ENCODE peak calls at places on chromosomes 2 and 18, in eight cellular contexts. One of them, this sample, is unnamed.

GRCh38 chr2:73984203-73984921 is at the start of gene TET3:
- DNase-seq in mucosa of gallbladder: no peak
- DNase-seq in IMR-90: no peak
- DNase-seq in stimulated activated CD4-positive, alpha-beta T cell treated with anti-CD3 and anti-CD28 coated beads, Interleukin-2, amount 100 ng/mL, for 24 hours: peak; percentile 71
- DNase-seq in D341Med: peak; percentile 86
- DNase-seq in progenitor cell of endocrine pancreas: peak; percentile 49
- DNase-seq in NK-92 treated with Interleukin-12 subunit alpha and Interleukin-12 subunit beta, amount 100 ng/mL, for 24 hours: peak; percentile 51
- DNase-seq in A549: no peak
- DNase-seq in this sample: peak; percentile 19

GRCh38 chr2:240512109-240512485 is 45.7 kb downstream of the ANKMY1 start:
- DNase-seq in stimulated activated CD4-positive, alpha-beta T cell treated with anti-CD3 and anti-CD28 coated beads, Interleukin-2, amount 100 ng/mL, for 24 hours: no peak
- DNase-seq in IMR-90: no peak
- DNase-seq in mucosa of gallbladder: peak; percentile 4
- DNase-seq in A549: no peak
- DNase-seq in progenitor cell of endocrine pancreas: no peak
- DNase-seq in D341Med: no peak
- DNase-seq in NK-92 treated with Interleukin-12 subunit alpha and Interleukin-12 subunit beta, amount 100 ng/mL, for 24 hours: no peak
- DNase-seq in this sample: no peak

GRCh38 chr18:79876497-79876896 is 75.0 kb downstream of the SLC66A2 start:
- DNase-seq in progenitor cell of endocrine pancreas: no peak
- DNase-seq in stimulated activated CD4-positive, alpha-beta T cell treated with anti-CD3 and anti-CD28 coated beads, Interleukin-2, amount 100 ng/mL, for 24 hours: no peak
- DNase-seq in D341Med: no peak
- DNase-seq in A549: no peak
- DNase-seq in IMR-90: no peak
- DNase-seq in NK-92 treated with Interleukin-12 subunit alpha and Interleukin-12 subunit beta, amount 100 ng/mL, for 24 hours: no peak
- DNase-seq in mucosa of gallbladder: no peak
- DNase-seq in this sample: no peak

GRCh38 chr2:119218478-119219064 is 5.1 kb upstream of the STEAP3 start:
- DNase-seq in IMR-90: peak; percentile 74
- DNase-seq in NK-92 treated with Interleukin-12 subunit alpha and Interleukin-12 subunit beta, amount 100 ng/mL, for 24 hours: no peak
- DNase-seq in progenitor cell of endocrine pancreas: no peak
- DNase-seq in D341Med: peak; percentile 51
- DNase-seq in A549: no peak
- DNase-seq in stimulated activated CD4-positive, alpha-beta T cell treated with anti-CD3 and anti-CD28 coated beads, Interleukin-2, amount 100 ng/mL, for 24 hours: no peak
- DNase-seq in mucosa of gallbladder: no peak
- DNase-seq in this sample: no peak

GRCh38 chr2:109172556-109173105 is 43.6 kb downstream of the SH3RF3 start:
- DNase-seq in IMR-90: peak; percentile 44
- DNase-seq in D341Med: no peak
- DNase-seq in A549: no peak
- DNase-seq in progenitor cell of endocrine pancreas: no peak
- DNase-seq in mucosa of gallbladder: no peak
- DNase-seq in NK-92 treated with Interleukin-12 subunit alpha and Interleukin-12 subunit beta, amount 100 ng/mL, for 24 hours: no peak
- DNase-seq in stimulated activated CD4-positive, alpha-beta T cell treated with anti-CD3 and anti-CD28 coated beads, Interleukin-2, amount 100 ng/mL, for 24 hours: no peak
- DNase-seq in this sample: no peak

GRCh38 chr2:48844418-48845155 is 89.1 kb upstream of the LHCGR start:
- DNase-seq in stimulated activated CD4-positive, alpha-beta T cell treated with anti-CD3 and anti-CD28 coated beads, Interleukin-2, amount 100 ng/mL, for 24 hours: no peak
- DNase-seq in D341Med: no peak
- DNase-seq in NK-92 treated with Interleukin-12 subunit alpha and Interleukin-12 subunit beta, amount 100 ng/mL, for 24 hours: no peak
- DNase-seq in progenitor cell of endocrine pancreas: no peak
- DNase-seq in A549: no peak
- DNase-seq in IMR-90: peak; percentile 88
- DNase-seq in mucosa of gallbladder: no peak
- DNase-seq in this sample: no peak

GRCh38 chr18:58417752-58418151 is 211.1 kb downstream of the ALPK2 start:
- DNase-seq in IMR-90: peak; percentile 59
- DNase-seq in stimulated activated CD4-positive, alpha-beta T cell treated with anti-CD3 and anti-CD28 coated beads, Interleukin-2, amount 100 ng/mL, for 24 hours: no peak
- DNase-seq in progenitor cell of endocrine pancreas: no peak
- DNase-seq in D341Med: no peak
- DNase-seq in mucosa of gallbladder: peak; percentile 86
- DNase-seq in A549: peak; percentile 21
- DNase-seq in NK-92 treated with Interleukin-12 subunit alpha and Interleukin-12 subunit beta, amount 100 ng/mL, for 24 hours: no peak
- DNase-seq in this sample: no peak

GRCh38 chr2:205930209-205930608 is 155.8 kb downstream of the INO80D start:
- DNase-seq in IMR-90: peak; percentile 55
- DNase-seq in NK-92 treated with Interleukin-12 subunit alpha and Interleukin-12 subunit beta, amount 100 ng/mL, for 24 hours: no peak
- DNase-seq in A549: no peak
- DNase-seq in stimulated activated CD4-positive, alpha-beta T cell treated with anti-CD3 and anti-CD28 coated beads, Interleukin-2, amount 100 ng/mL, for 24 hours: no peak
- DNase-seq in mucosa of gallbladder: no peak
- DNase-seq in D341Med: no peak
- DNase-seq in progenitor cell of endocrine pancreas: no peak
- DNase-seq in this sample: no peak

GRCh38 chr2:238874330-238875050 is 26.6 kb downstream of the TWIST2 start:
- DNase-seq in IMR-90: no peak
- DNase-seq in stimulated activated CD4-positive, alpha-beta T cell treated with anti-CD3 and anti-CD28 coated beads, Interleukin-2, amount 100 ng/mL, for 24 hours: no peak
- DNase-seq in NK-92 treated with Interleukin-12 subunit alpha and Interleukin-12 subunit beta, amount 100 ng/mL, for 24 hours: no peak
- DNase-seq in mucosa of gallbladder: no peak
- DNase-seq in progenitor cell of endocrine pancreas: no peak
- DNase-seq in D341Med: no peak
- DNase-seq in A549: no peak
- DNase-seq in this sample: no peak

GRCh38 chr18:10559566-10560456 is 34.0 kb downstream of the NAPG start:
- DNase-seq in NK-92 treated with Interleukin-12 subunit alpha and Interleukin-12 subunit beta, amount 100 ng/mL, for 24 hours: no peak
- DNase-seq in D341Med: peak; percentile 76
- DNase-seq in progenitor cell of endocrine pancreas: no peak
- DNase-seq in A549: no peak
- DNase-seq in IMR-90: peak; percentile 28
- DNase-seq in stimulated activated CD4-positive, alpha-beta T cell treated with anti-CD3 and anti-CD28 coated beads, Interleukin-2, amount 100 ng/mL, for 24 hours: peak; percentile 5
- DNase-seq in mucosa of gallbladder: no peak
- DNase-seq in this sample: no peak

GRCh38 chr2:1973636-1974035 is 229.3 kb upstream of the PXDN start:
- DNase-seq in A549: no peak
- DNase-seq in IMR-90: no peak
- DNase-seq in progenitor cell of endocrine pancreas: no peak
- DNase-seq in NK-92 treated with Interleukin-12 subunit alpha and Interleukin-12 subunit beta, amount 100 ng/mL, for 24 hours: no peak
- DNase-seq in D341Med: no peak
- DNase-seq in stimulated activated CD4-positive, alpha-beta T cell treated with anti-CD3 and anti-CD28 coated beads, Interleukin-2, amount 100 ng/mL, for 24 hours: no peak
- DNase-seq in mucosa of gallbladder: no peak
- DNase-seq in this sample: no peak

GRCh38 chr18:48833701-48834394 is 116.9 kb downstream of the SMAD7 start:
- DNase-seq in mucosa of gallbladder: no peak
- DNase-seq in stimulated activated CD4-positive, alpha-beta T cell treated with anti-CD3 and anti-CD28 coated beads, Interleukin-2, amount 100 ng/mL, for 24 hours: peak; percentile 70
- DNase-seq in NK-92 treated with Interleukin-12 subunit alpha and Interleukin-12 subunit beta, amount 100 ng/mL, for 24 hours: peak; percentile 71
- DNase-seq in A549: no peak
- DNase-seq in progenitor cell of endocrine pancreas: no peak
- DNase-seq in D341Med: no peak
- DNase-seq in IMR-90: peak; percentile 23
- DNase-seq in this sample: peak; percentile 15

GRCh38 chr2:38581193-38582147 is 21.3 kb downstream of the HNRNPLL start:
- DNase-seq in D341Med: peak; percentile 60
- DNase-seq in mucosa of gallbladder: peak; percentile 33
- DNase-seq in NK-92 treated with Interleukin-12 subunit alpha and Interleukin-12 subunit beta, amount 100 ng/mL, for 24 hours: no peak
- DNase-seq in progenitor cell of endocrine pancreas: no peak
- DNase-seq in A549: no peak
- DNase-seq in stimulated activated CD4-positive, alpha-beta T cell treated with anti-CD3 and anti-CD28 coated beads, Interleukin-2, amount 100 ng/mL, for 24 hours: peak; percentile 34
- DNase-seq in IMR-90: peak; percentile 82
- DNase-seq in this sample: no peak

GRCh38 chr2:141316606-141317005 is 814.2 kb downstream of the LRP1B start:
- DNase-seq in D341Med: no peak
- DNase-seq in A549: no peak
- DNase-seq in progenitor cell of endocrine pancreas: no peak
- DNase-seq in IMR-90: no peak
- DNase-seq in mucosa of gallbladder: no peak
- DNase-seq in NK-92 treated with Interleukin-12 subunit alpha and Interleukin-12 subunit beta, amount 100 ng/mL, for 24 hours: no peak
- DNase-seq in stimulated activated CD4-positive, alpha-beta T cell treated with anti-CD3 and anti-CD28 coated beads, Interleukin-2, amount 100 ng/mL, for 24 hours: no peak
- DNase-seq in this sample: no peak

GRCh38 chr2:68889500-68889899 is 18.3 kb upstream of the BMP10 start:
- DNase-seq in A549: no peak
- DNase-seq in stimulated activated CD4-positive, alpha-beta T cell treated with anti-CD3 and anti-CD28 coated beads, Interleukin-2, amount 100 ng/mL, for 24 hours: no peak
- DNase-seq in D341Med: no peak
- DNase-seq in IMR-90: peak; percentile 64
- DNase-seq in progenitor cell of endocrine pancreas: no peak
- DNase-seq in NK-92 treated with Interleukin-12 subunit alpha and Interleukin-12 subunit beta, amount 100 ng/mL, for 24 hours: no peak
- DNase-seq in mucosa of gallbladder: no peak
- DNase-seq in this sample: no peak

GRCh38 chr2:10935953-10936942 is 24.5 kb downstream of the KCNF1 start:
- DNase-seq in progenitor cell of endocrine pancreas: no peak
- DNase-seq in mucosa of gallbladder: peak; percentile 68
- DNase-seq in stimulated activated CD4-positive, alpha-beta T cell treated with anti-CD3 and anti-CD28 coated beads, Interleukin-2, amount 100 ng/mL, for 24 hours: no peak
- DNase-seq in IMR-90: peak; percentile 100
- DNase-seq in NK-92 treated with Interleukin-12 subunit alpha and Interleukin-12 subunit beta, amount 100 ng/mL, for 24 hours: no peak
- DNase-seq in D341Med: no peak
- DNase-seq in A549: peak; percentile 99
- DNase-seq in this sample: no peak

GRCh38 chr18:42290318-42291307 is 335.6 kb downstream of the PIK3C3 start:
- DNase-seq in IMR-90: no peak
- DNase-seq in stimulated activated CD4-positive, alpha-beta T cell treated with anti-CD3 and anti-CD28 coated beads, Interleukin-2, amount 100 ng/mL, for 24 hours: no peak
- DNase-seq in A549: no peak
- DNase-seq in progenitor cell of endocrine pancreas: no peak
- DNase-seq in mucosa of gallbladder: no peak
- DNase-seq in NK-92 treated with Interleukin-12 subunit alpha and Interleukin-12 subunit beta, amount 100 ng/mL, for 24 hours: no peak
- DNase-seq in D341Med: no peak
- DNase-seq in this sample: no peak

GRCh38 chr2:86337235-86338099 is at the start of gene REEP1:
- DNase-seq in NK-92 treated with Interleukin-12 subunit alpha and Interleukin-12 subunit beta, amount 100 ng/mL, for 24 hours: no peak
- DNase-seq in D341Med: peak; percentile 88
- DNase-seq in progenitor cell of endocrine pancreas: peak; percentile 34
- DNase-seq in stimulated activated CD4-positive, alpha-beta T cell treated with anti-CD3 and anti-CD28 coated beads, Interleukin-2, amount 100 ng/mL, for 24 hours: peak; percentile 54
- DNase-seq in mucosa of gallbladder: no peak
- DNase-seq in A549: peak; percentile 34
- DNase-seq in IMR-90: no peak
- DNase-seq in this sample: peak; percentile 26

GRCh38 chr2:241741016-241741415 is 6.6 kb downstream of the D2HGDH start:
- DNase-seq in IMR-90: no peak
- DNase-seq in progenitor cell of endocrine pancreas: no peak
- DNase-seq in D341Med: no peak
- DNase-seq in A549: no peak
- DNase-seq in NK-92 treated with Interleukin-12 subunit alpha and Interleukin-12 subunit beta, amount 100 ng/mL, for 24 hours: peak; percentile 47
- DNase-seq in mucosa of gallbladder: no peak
- DNase-seq in stimulated activated CD4-positive, alpha-beta T cell treated with anti-CD3 and anti-CD28 coated beads, Interleukin-2, amount 100 ng/mL, for 24 hours: peak; percentile 28
- DNase-seq in this sample: no peak

GRCh38 chr2:10811552-10811951 is 1.0 kb downstream of the PDIA6 start:
- DNase-seq in D341Med: no peak
- DNase-seq in NK-92 treated with Interleukin-12 subunit alpha and Interleukin-12 subunit beta, amount 100 ng/mL, for 24 hours: no peak
- DNase-seq in A549: no peak
- DNase-seq in mucosa of gallbladder: no peak
- DNase-seq in progenitor cell of endocrine pancreas: no peak
- DNase-seq in IMR-90: no peak
- DNase-seq in stimulated activated CD4-positive, alpha-beta T cell treated with anti-CD3 and anti-CD28 coated beads, Interleukin-2, amount 100 ng/mL, for 24 hours: no peak
- DNase-seq in this sample: no peak

GRCh38 chr2:149449017-149449416 is 118.6 kb downstream of the LYPD6 start:
- DNase-seq in progenitor cell of endocrine pancreas: no peak
- DNase-seq in IMR-90: no peak
- DNase-seq in stimulated activated CD4-positive, alpha-beta T cell treated with anti-CD3 and anti-CD28 coated beads, Interleukin-2, amount 100 ng/mL, for 24 hours: no peak
- DNase-seq in A549: no peak
- DNase-seq in D341Med: no peak
- DNase-seq in NK-92 treated with Interleukin-12 subunit alpha and Interleukin-12 subunit beta, amount 100 ng/mL, for 24 hours: no peak
- DNase-seq in mucosa of gallbladder: no peak
- DNase-seq in this sample: no peak

GRCh38 chr18:48171490-48172188 is 237.5 kb downstream of the ZBTB7C start:
- DNase-seq in IMR-90: no peak
- DNase-seq in A549: no peak
- DNase-seq in stimulated activated CD4-positive, alpha-beta T cell treated with anti-CD3 and anti-CD28 coated beads, Interleukin-2, amount 100 ng/mL, for 24 hours: no peak
- DNase-seq in NK-92 treated with Interleukin-12 subunit alpha and Interleukin-12 subunit beta, amount 100 ng/mL, for 24 hours: no peak
- DNase-seq in mucosa of gallbladder: no peak
- DNase-seq in progenitor cell of endocrine pancreas: no peak
- DNase-seq in D341Med: no peak
- DNase-seq in this sample: no peak